ENCODE peak calls at places on chromosomes 5 and 9, in ten cellular contexts. One of them, this sample, is unnamed.

GRCh38 chr9:81211741-81212140 is 477.6 kb downstream of the TLE1 start:
- DNase-seq in stomach: no peak
- DNase-seq in A673: no peak
- DNase-seq in mesothelial cell of epicardium: no peak
- DNase-seq in WTC11: no peak
- DNase-seq in fibroblast of lung: no peak
- DNase-seq in lower leg skin: no peak
- DNase-seq in lower lobe of right lung: no peak
- DNase-seq in CD4-positive, alpha-beta T cell: no peak
- DNase-seq in neural progenitor cell: no peak
- DNase-seq in this sample: no peak

GRCh38 chr5:134545070-134545868 is 19.8 kb downstream of the JADE2 start:
- DNase-seq in WTC11: no peak
- DNase-seq in mesothelial cell of epicardium: no peak
- DNase-seq in A673: peak; percentile 71
- DNase-seq in fibroblast of lung: peak; percentile 66
- DNase-seq in CD4-positive, alpha-beta T cell: no peak
- DNase-seq in lower leg skin: peak; percentile 90
- DNase-seq in lower lobe of right lung: no peak
- DNase-seq in stomach: no peak
- DNase-seq in neural progenitor cell: no peak
- DNase-seq in this sample: no peak

GRCh38 chr5:82151622-82152021 is 126.5 kb downstream of the RPS23 start:
- DNase-seq in CD4-positive, alpha-beta T cell: no peak
- DNase-seq in lower lobe of right lung: no peak
- DNase-seq in A673: no peak
- DNase-seq in stomach: no peak
- DNase-seq in lower leg skin: no peak
- DNase-seq in mesothelial cell of epicardium: no peak
- DNase-seq in WTC11: no peak
- DNase-seq in neural progenitor cell: no peak
- DNase-seq in fibroblast of lung: peak; percentile 74
- DNase-seq in this sample: no peak

GRCh38 chr5:58543723-58544122 is 39.2 kb upstream of the RAB3C start:
- DNase-seq in CD4-positive, alpha-beta T cell: no peak
- DNase-seq in lower lobe of right lung: no peak
- DNase-seq in stomach: no peak
- DNase-seq in lower leg skin: no peak
- DNase-seq in WTC11: no peak
- DNase-seq in mesothelial cell of epicardium: no peak
- DNase-seq in fibroblast of lung: no peak
- DNase-seq in A673: no peak
- DNase-seq in neural progenitor cell: no peak
- DNase-seq in this sample: no peak

GRCh38 chr5:172868924-172869565 is 35.0 kb downstream of the ERGIC1 start:
- DNase-seq in stomach: peak; percentile 72
- DNase-seq in WTC11: no peak
- DNase-seq in lower leg skin: peak; percentile 96
- DNase-seq in CD4-positive, alpha-beta T cell: no peak
- DNase-seq in fibroblast of lung: peak; percentile 96
- DNase-seq in lower lobe of right lung: peak; percentile 83
- DNase-seq in A673: no peak
- DNase-seq in neural progenitor cell: no peak
- DNase-seq in mesothelial cell of epicardium: no peak
- DNase-seq in this sample: no peak

GRCh38 chr5:139075066-139076050 is 122.8 kb downstream of the SIL1 start:
- DNase-seq in stomach: no peak
- DNase-seq in lower leg skin: no peak
- DNase-seq in CD4-positive, alpha-beta T cell: no peak
- DNase-seq in mesothelial cell of epicardium: no peak
- DNase-seq in WTC11: no peak
- DNase-seq in fibroblast of lung: no peak
- DNase-seq in A673: no peak
- DNase-seq in lower lobe of right lung: peak; percentile 51
- DNase-seq in neural progenitor cell: no peak
- DNase-seq in this sample: no peak

GRCh38 chr5:113202904-113203716 is 226.5 kb downstream of the DCP2 start:
- DNase-seq in mesothelial cell of epicardium: no peak
- DNase-seq in stomach: peak; percentile 67
- DNase-seq in WTC11: no peak
- DNase-seq in CD4-positive, alpha-beta T cell: no peak
- DNase-seq in fibroblast of lung: peak; percentile 75
- DNase-seq in lower leg skin: peak; percentile 90
- DNase-seq in lower lobe of right lung: no peak
- DNase-seq in A673: no peak
- DNase-seq in neural progenitor cell: peak; percentile 95
- DNase-seq in this sample: no peak

GRCh38 chr5:87319469-87319868 is 51.8 kb downstream of the RASA1 start:
- DNase-seq in stomach: no peak
- DNase-seq in CD4-positive, alpha-beta T cell: no peak
- DNase-seq in neural progenitor cell: no peak
- DNase-seq in lower leg skin: no peak
- DNase-seq in lower lobe of right lung: no peak
- DNase-seq in fibroblast of lung: no peak
- DNase-seq in A673: no peak
- DNase-seq in WTC11: no peak
- DNase-seq in mesothelial cell of epicardium: no peak
- DNase-seq in this sample: no peak

GRCh38 chr5:142357469-142358090 is 32.8 kb upstream of the SPRY4 start:
- DNase-seq in neural progenitor cell: no peak
- DNase-seq in WTC11: no peak
- DNase-seq in fibroblast of lung: peak; percentile 38
- DNase-seq in mesothelial cell of epicardium: no peak
- DNase-seq in lower lobe of right lung: no peak
- DNase-seq in CD4-positive, alpha-beta T cell: no peak
- DNase-seq in A673: no peak
- DNase-seq in stomach: no peak
- DNase-seq in lower leg skin: no peak
- DNase-seq in this sample: no peak

GRCh38 chr9:70567511-70567910 is 153.1 kb upstream of the KLF9 start:
- DNase-seq in neural progenitor cell: no peak
- DNase-seq in A673: no peak
- DNase-seq in stomach: no peak
- DNase-seq in lower lobe of right lung: no peak
- DNase-seq in WTC11: no peak
- DNase-seq in fibroblast of lung: no peak
- DNase-seq in CD4-positive, alpha-beta T cell: no peak
- DNase-seq in mesothelial cell of epicardium: no peak
- DNase-seq in lower leg skin: no peak
- DNase-seq in this sample: no peak

GRCh38 chr9:70566743-70567142 is 152.3 kb upstream of the KLF9 start:
- DNase-seq in lower lobe of right lung: no peak
- DNase-seq in stomach: no peak
- DNase-seq in fibroblast of lung: no peak
- DNase-seq in WTC11: no peak
- DNase-seq in A673: no peak
- DNase-seq in mesothelial cell of epicardium: no peak
- DNase-seq in CD4-positive, alpha-beta T cell: no peak
- DNase-seq in neural progenitor cell: peak; percentile 72
- DNase-seq in lower leg skin: no peak
- DNase-seq in this sample: no peak

GRCh38 chr9:70564464-70565190 is 150.2 kb upstream of the KLF9 start:
- DNase-seq in lower leg skin: no peak
- DNase-seq in fibroblast of lung: no peak
- DNase-seq in stomach: no peak
- DNase-seq in WTC11: no peak
- DNase-seq in neural progenitor cell: peak; percentile 21
- DNase-seq in A673: no peak
- DNase-seq in lower lobe of right lung: no peak
- DNase-seq in CD4-positive, alpha-beta T cell: no peak
- DNase-seq in mesothelial cell of epicardium: no peak
- DNase-seq in this sample: no peak

GRCh38 chr9:70563437-70564204 is 149.2 kb upstream of the KLF9 start:
- DNase-seq in mesothelial cell of epicardium: no peak
- DNase-seq in WTC11: no peak
- DNase-seq in stomach: no peak
- DNase-seq in neural progenitor cell: no peak
- DNase-seq in lower leg skin: no peak
- DNase-seq in fibroblast of lung: peak; percentile 91
- DNase-seq in lower lobe of right lung: no peak
- DNase-seq in CD4-positive, alpha-beta T cell: peak; percentile 7
- DNase-seq in A673: no peak
- DNase-seq in this sample: no peak

DNA sequence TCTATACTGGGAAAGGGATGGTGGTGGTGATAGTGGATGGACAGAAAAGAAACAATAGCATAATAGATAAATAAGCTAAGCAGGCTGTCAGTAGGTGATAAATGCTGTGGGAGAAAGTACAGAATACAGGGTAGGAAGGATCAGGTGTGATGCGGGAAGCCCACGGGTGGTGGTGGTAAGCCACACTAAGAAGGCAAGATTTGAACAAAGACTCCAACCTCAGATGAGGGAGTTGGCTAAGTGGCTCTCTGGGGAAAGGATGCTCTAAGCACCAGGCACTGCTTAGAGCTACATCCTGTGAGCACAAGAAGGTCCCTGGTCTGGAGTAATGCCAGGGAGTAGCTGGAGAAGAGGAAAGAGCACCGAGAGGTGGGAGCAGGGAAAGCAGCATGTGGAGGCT is 151.6 kb upstream of the KLF9 start:
- DNase-seq in fibroblast of lung: no peak
- DNase-seq in mesothelial cell of epicardium: no peak
- DNase-seq in lower lobe of right lung: no peak
- DNase-seq in stomach: no peak
- DNase-seq in neural progenitor cell: no peak
- DNase-seq in lower leg skin: no peak
- DNase-seq in WTC11: no peak
- DNase-seq in CD4-positive, alpha-beta T cell: no peak
- DNase-seq in A673: no peak
- DNase-seq in this sample: no peak
- TF ChIP-seq CTCF in fibroblast of lung: no peak
- TF ChIP-seq CTCF in mesothelial cell of epicardium: no peak
- TF ChIP-seq CTCF in lower lobe of right lung: no peak
- TF ChIP-seq CTCF in stomach: no peak
- TF ChIP-seq CTCF in neural progenitor cell: no peak
- TF ChIP-seq CTCF in lower leg skin: no peak
- TF ChIP-seq CTCF in WTC11: no peak
- TF ChIP-seq CTCF in CD4-positive, alpha-beta T cell: no peak
- TF ChIP-seq CTCF in A673: no peak
- TF ChIP-seq CTCF in this sample: no peak

GRCh38 chr5:164597293-164597900 is 1092.0 kb downstream of the MAT2B start:
- DNase-seq in lower leg skin: no peak
- DNase-seq in A673: peak; percentile 18
- DNase-seq in WTC11: peak; percentile 53
- DNase-seq in fibroblast of lung: no peak
- DNase-seq in stomach: no peak
- DNase-seq in neural progenitor cell: peak; percentile 57
- DNase-seq in mesothelial cell of epicardium: no peak
- DNase-seq in CD4-positive, alpha-beta T cell: no peak
- DNase-seq in lower lobe of right lung: no peak
- DNase-seq in this sample: peak; percentile 18
- TF ChIP-seq CTCF in lower leg skin: no peak
- TF ChIP-seq CTCF in A673: peak; percentile 60
- TF ChIP-seq CTCF in WTC11: peak; percentile 13
- TF ChIP-seq CTCF in fibroblast of lung: peak; percentile 27
- TF ChIP-seq CTCF in stomach: no peak
- TF ChIP-seq CTCF in neural progenitor cell: peak; percentile 70
- TF ChIP-seq CTCF in mesothelial cell of epicardium: no peak
- TF ChIP-seq CTCF in CD4-positive, alpha-beta T cell: no peak
- TF ChIP-seq CTCF in lower lobe of right lung: no peak
- TF ChIP-seq CTCF in this sample: peak; percentile 51

GRCh38 chr5:100313657-100314056 is 221.5 kb upstream of the FAM174A start:
- DNase-seq in lower leg skin: no peak
- DNase-seq in fibroblast of lung: no peak
- DNase-seq in lower lobe of right lung: no peak
- DNase-seq in mesothelial cell of epicardium: no peak
- DNase-seq in CD4-positive, alpha-beta T cell: no peak
- DNase-seq in neural progenitor cell: no peak
- DNase-seq in A673: no peak
- DNase-seq in stomach: no peak
- DNase-seq in WTC11: no peak
- DNase-seq in this sample: no peak

GRCh38 chr5:100306000-100306399 is 229.2 kb upstream of the FAM174A start:
- DNase-seq in neural progenitor cell: no peak
- DNase-seq in WTC11: no peak
- DNase-seq in lower lobe of right lung: no peak
- DNase-seq in fibroblast of lung: no peak
- DNase-seq in A673: no peak
- DNase-seq in CD4-positive, alpha-beta T cell: no peak
- DNase-seq in lower leg skin: no peak
- DNase-seq in mesothelial cell of epicardium: no peak
- DNase-seq in stomach: no peak
- DNase-seq in this sample: no peak

DNA sequence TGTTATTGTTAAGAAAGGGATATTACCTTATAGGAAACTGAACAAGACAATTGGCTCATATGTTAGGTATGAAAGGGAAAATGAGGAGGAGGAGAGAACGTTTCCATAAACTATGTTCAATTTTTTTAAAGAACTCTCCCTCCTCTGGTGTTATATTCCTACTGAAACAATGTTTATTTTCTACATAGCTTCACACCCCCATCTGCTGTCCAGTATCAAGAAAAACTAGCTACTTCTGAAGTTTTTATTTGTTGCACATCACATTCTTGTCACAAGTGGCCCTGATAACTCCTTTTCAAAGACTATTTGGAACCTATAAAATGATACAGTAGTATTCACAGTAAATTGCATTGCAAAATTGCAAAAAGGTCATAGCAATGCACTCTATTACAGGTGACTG is 223.4 kb upstream of the FAM174A start:
- DNase-seq in lower lobe of right lung: no peak
- DNase-seq in A673: no peak
- DNase-seq in fibroblast of lung: peak; percentile 25
- DNase-seq in CD4-positive, alpha-beta T cell: no peak
- DNase-seq in neural progenitor cell: no peak
- DNase-seq in lower leg skin: no peak
- DNase-seq in WTC11: no peak
- DNase-seq in stomach: no peak
- DNase-seq in mesothelial cell of epicardium: no peak
- DNase-seq in this sample: no peak
- TF ChIP-seq CTCF in lower lobe of right lung: no peak
- TF ChIP-seq CTCF in A673: no peak
- TF ChIP-seq CTCF in fibroblast of lung: no peak
- TF ChIP-seq CTCF in CD4-positive, alpha-beta T cell: no peak
- TF ChIP-seq CTCF in neural progenitor cell: peak; percentile 13
- TF ChIP-seq CTCF in lower leg skin: no peak
- TF ChIP-seq CTCF in WTC11: no peak
- TF ChIP-seq CTCF in stomach: no peak
- TF ChIP-seq CTCF in mesothelial cell of epicardium: no peak
- TF ChIP-seq CTCF in this sample: no peak

DNA sequence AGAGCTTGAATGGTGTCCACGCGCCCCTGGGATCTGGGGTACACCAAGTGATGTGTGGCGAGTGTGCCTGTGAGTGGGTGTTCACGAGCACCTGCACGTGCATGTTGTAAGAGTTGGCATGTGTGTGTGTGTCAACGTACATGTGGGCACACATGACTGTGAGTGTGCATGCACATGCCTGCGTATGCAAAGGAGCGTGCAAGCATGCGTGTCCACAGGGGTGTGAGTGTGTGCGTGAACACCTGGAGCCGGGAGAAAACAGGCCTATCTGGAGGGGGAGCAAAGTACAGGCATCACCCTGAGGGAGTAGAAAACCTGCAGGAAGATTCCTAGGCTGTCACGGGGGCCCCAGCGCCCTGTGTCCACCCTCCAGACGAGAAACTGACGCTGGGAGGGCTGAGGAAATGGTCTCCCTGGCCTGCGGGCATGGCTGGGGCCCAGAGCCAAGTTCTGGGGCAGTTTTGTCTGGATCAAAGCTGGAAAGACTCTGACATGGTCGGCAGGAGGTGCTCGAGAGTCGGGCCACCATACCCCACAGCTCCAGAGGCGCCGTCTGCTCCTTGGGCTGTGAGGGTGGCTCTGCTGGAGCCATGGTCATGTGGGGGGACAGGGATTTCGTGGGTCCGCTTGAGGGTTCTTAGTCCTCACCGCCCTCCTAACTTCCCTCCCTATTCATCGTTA is 31.8 kb downstream of the PTGES start:
- DNase-seq in neural progenitor cell: no peak
- DNase-seq in fibroblast of lung: no peak
- DNase-seq in stomach: no peak
- DNase-seq in CD4-positive, alpha-beta T cell: no peak
- DNase-seq in A673: no peak
- DNase-seq in lower leg skin: no peak
- DNase-seq in lower lobe of right lung: no peak
- DNase-seq in mesothelial cell of epicardium: no peak
- DNase-seq in WTC11: no peak
- DNase-seq in this sample: no peak
- TF ChIP-seq CTCF in neural progenitor cell: no peak
- TF ChIP-seq CTCF in fibroblast of lung: peak; percentile 24
- TF ChIP-seq CTCF in stomach: no peak
- TF ChIP-seq CTCF in CD4-positive, alpha-beta T cell: no peak
- TF ChIP-seq CTCF in A673: no peak
- TF ChIP-seq CTCF in lower leg skin: no peak
- TF ChIP-seq CTCF in lower lobe of right lung: no peak
- TF ChIP-seq CTCF in mesothelial cell of epicardium: no peak
- TF ChIP-seq CTCF in WTC11: peak; percentile 33
- TF ChIP-seq CTCF in this sample: no peak